ENCODE peak calls at places on chromosomes 13 and 19, in nine cellular contexts. One of them, this sample, is unnamed.

GRCh38 chr13:73665279-73665678 is 468.9 kb downstream of the KLF12 start:
- DNase-seq in activated naive CD4-positive, alpha-beta T cell: no peak
- DNase-seq in cardiac fibroblast: no peak
- DNase-seq in activated CD8-positive, alpha-beta memory T cell treated with anti-CD3 and anti-CD28 coated beads, Interleukin-2, amount 50 U/mL, for 4 hours: no peak
- DNase-seq in substantia nigra: no peak
- DNase-seq in amygdala: no peak
- DNase-seq in left ventricle myocardium inferior: no peak
- DNase-seq in brain microvascular endothelial cell: no peak
- DNase-seq in stimulated activated CD4-positive, alpha-beta T cell treated with anti-CD3 and anti-CD28 coated beads, Interleukin-2, amount 100 ng/mL, for 48 hours: no peak
- DNase-seq in this sample: no peak

GRCh38 chr19:44367024-44367423 is 10.5 kb upstream of the ZNF112 start:
- DNase-seq in activated CD8-positive, alpha-beta memory T cell treated with anti-CD3 and anti-CD28 coated beads, Interleukin-2, amount 50 U/mL, for 4 hours: no peak
- DNase-seq in amygdala: no peak
- DNase-seq in left ventricle myocardium inferior: no peak
- DNase-seq in stimulated activated CD4-positive, alpha-beta T cell treated with anti-CD3 and anti-CD28 coated beads, Interleukin-2, amount 100 ng/mL, for 48 hours: no peak
- DNase-seq in brain microvascular endothelial cell: no peak
- DNase-seq in activated naive CD4-positive, alpha-beta T cell: no peak
- DNase-seq in cardiac fibroblast: peak
- DNase-seq in substantia nigra: no peak
- DNase-seq in this sample: no peak

GRCh38 chr13:33634526-33635111 is 183.3 kb upstream of the RFC3 start:
- DNase-seq in brain microvascular endothelial cell: peak
- DNase-seq in cardiac fibroblast: peak
- DNase-seq in substantia nigra: no peak
- DNase-seq in activated CD8-positive, alpha-beta memory T cell treated with anti-CD3 and anti-CD28 coated beads, Interleukin-2, amount 50 U/mL, for 4 hours: no peak
- DNase-seq in left ventricle myocardium inferior: no peak
- DNase-seq in stimulated activated CD4-positive, alpha-beta T cell treated with anti-CD3 and anti-CD28 coated beads, Interleukin-2, amount 100 ng/mL, for 48 hours: no peak
- DNase-seq in amygdala: peak
- DNase-seq in activated naive CD4-positive, alpha-beta T cell: no peak
- DNase-seq in this sample: peak

GRCh38 chr19:10361569-10362011 is 18.8 kb downstream of the TYK2 start:
- DNase-seq in left ventricle myocardium inferior: no peak
- DNase-seq in substantia nigra: no peak
- DNase-seq in cardiac fibroblast: no peak
- DNase-seq in brain microvascular endothelial cell: no peak
- DNase-seq in activated naive CD4-positive, alpha-beta T cell: no peak
- DNase-seq in stimulated activated CD4-positive, alpha-beta T cell treated with anti-CD3 and anti-CD28 coated beads, Interleukin-2, amount 100 ng/mL, for 48 hours: no peak
- DNase-seq in amygdala: no peak
- DNase-seq in activated CD8-positive, alpha-beta memory T cell treated with anti-CD3 and anti-CD28 coated beads, Interleukin-2, amount 50 U/mL, for 4 hours: no peak
- DNase-seq in this sample: peak

GRCh38 chr19:35397064-35397463 is 26.2 kb downstream of the GPR42 start:
- DNase-seq in activated naive CD4-positive, alpha-beta T cell: no peak
- DNase-seq in brain microvascular endothelial cell: no peak
- DNase-seq in cardiac fibroblast: no peak
- DNase-seq in stimulated activated CD4-positive, alpha-beta T cell treated with anti-CD3 and anti-CD28 coated beads, Interleukin-2, amount 100 ng/mL, for 48 hours: no peak
- DNase-seq in activated CD8-positive, alpha-beta memory T cell treated with anti-CD3 and anti-CD28 coated beads, Interleukin-2, amount 50 U/mL, for 4 hours: no peak
- DNase-seq in amygdala: no peak
- DNase-seq in substantia nigra: no peak
- DNase-seq in left ventricle myocardium inferior: no peak
- DNase-seq in this sample: no peak

GRCh38 chr13:75136151-75136550 is 345.8 kb downstream of the TBC1D4 start:
- DNase-seq in activated naive CD4-positive, alpha-beta T cell: no peak
- DNase-seq in stimulated activated CD4-positive, alpha-beta T cell treated with anti-CD3 and anti-CD28 coated beads, Interleukin-2, amount 100 ng/mL, for 48 hours: no peak
- DNase-seq in amygdala: no peak
- DNase-seq in substantia nigra: no peak
- DNase-seq in brain microvascular endothelial cell: no peak
- DNase-seq in cardiac fibroblast: peak
- DNase-seq in activated CD8-positive, alpha-beta memory T cell treated with anti-CD3 and anti-CD28 coated beads, Interleukin-2, amount 50 U/mL, for 4 hours: no peak
- DNase-seq in left ventricle myocardium inferior: no peak
- DNase-seq in this sample: no peak

GRCh38 chr19:42032428-42032827 is 37.6 kb downstream of the GRIK5 start:
- DNase-seq in brain microvascular endothelial cell: no peak
- DNase-seq in activated CD8-positive, alpha-beta memory T cell treated with anti-CD3 and anti-CD28 coated beads, Interleukin-2, amount 50 U/mL, for 4 hours: no peak
- DNase-seq in cardiac fibroblast: no peak
- DNase-seq in substantia nigra: no peak
- DNase-seq in left ventricle myocardium inferior: no peak
- DNase-seq in amygdala: no peak
- DNase-seq in stimulated activated CD4-positive, alpha-beta T cell treated with anti-CD3 and anti-CD28 coated beads, Interleukin-2, amount 100 ng/mL, for 48 hours: no peak
- DNase-seq in activated naive CD4-positive, alpha-beta T cell: no peak
- DNase-seq in this sample: no peak

GRCh38 chr13:63433546-63434150 is 2018.0 kb upstream of the PCDH20 start:
- DNase-seq in cardiac fibroblast: peak
- DNase-seq in stimulated activated CD4-positive, alpha-beta T cell treated with anti-CD3 and anti-CD28 coated beads, Interleukin-2, amount 100 ng/mL, for 48 hours: no peak
- DNase-seq in amygdala: no peak
- DNase-seq in brain microvascular endothelial cell: peak
- DNase-seq in activated naive CD4-positive, alpha-beta T cell: no peak
- DNase-seq in left ventricle myocardium inferior: no peak
- DNase-seq in activated CD8-positive, alpha-beta memory T cell treated with anti-CD3 and anti-CD28 coated beads, Interleukin-2, amount 50 U/mL, for 4 hours: no peak
- DNase-seq in substantia nigra: no peak
- DNase-seq in this sample: no peak

GRCh38 chr13:112838038-112838965 is 130.7 kb upstream of the MCF2L start:
- DNase-seq in brain microvascular endothelial cell: no peak
- DNase-seq in substantia nigra: no peak
- DNase-seq in stimulated activated CD4-positive, alpha-beta T cell treated with anti-CD3 and anti-CD28 coated beads, Interleukin-2, amount 100 ng/mL, for 48 hours: no peak
- DNase-seq in left ventricle myocardium inferior: no peak
- DNase-seq in amygdala: no peak
- DNase-seq in activated naive CD4-positive, alpha-beta T cell: no peak
- DNase-seq in activated CD8-positive, alpha-beta memory T cell treated with anti-CD3 and anti-CD28 coated beads, Interleukin-2, amount 50 U/mL, for 4 hours: no peak
- DNase-seq in cardiac fibroblast: no peak
- DNase-seq in this sample: no peak

GRCh38 chr13:104571161-104571889 is 1505.1 kb upstream of the SLC10A2 start:
- DNase-seq in activated naive CD4-positive, alpha-beta T cell: no peak
- DNase-seq in amygdala: peak
- DNase-seq in substantia nigra: peak
- DNase-seq in activated CD8-positive, alpha-beta memory T cell treated with anti-CD3 and anti-CD28 coated beads, Interleukin-2, amount 50 U/mL, for 4 hours: no peak
- DNase-seq in stimulated activated CD4-positive, alpha-beta T cell treated with anti-CD3 and anti-CD28 coated beads, Interleukin-2, amount 100 ng/mL, for 48 hours: no peak
- DNase-seq in cardiac fibroblast: peak
- DNase-seq in brain microvascular endothelial cell: peak
- DNase-seq in left ventricle myocardium inferior: no peak
- DNase-seq in this sample: peak

GRCh38 chr19:13089857-13090507 is 12.7 kb downstream of the LYL1 start:
- DNase-seq in activated CD8-positive, alpha-beta memory T cell treated with anti-CD3 and anti-CD28 coated beads, Interleukin-2, amount 50 U/mL, for 4 hours: no peak
- DNase-seq in activated naive CD4-positive, alpha-beta T cell: no peak
- DNase-seq in cardiac fibroblast: no peak
- DNase-seq in left ventricle myocardium inferior: no peak
- DNase-seq in stimulated activated CD4-positive, alpha-beta T cell treated with anti-CD3 and anti-CD28 coated beads, Interleukin-2, amount 100 ng/mL, for 48 hours: no peak
- DNase-seq in substantia nigra: no peak
- DNase-seq in amygdala: no peak
- DNase-seq in brain microvascular endothelial cell: no peak
- DNase-seq in this sample: no peak

GRCh38 chr13:44174769-44175425 is 198.7 kb upstream of the SERP2 start:
- DNase-seq in brain microvascular endothelial cell: peak
- DNase-seq in stimulated activated CD4-positive, alpha-beta T cell treated with anti-CD3 and anti-CD28 coated beads, Interleukin-2, amount 100 ng/mL, for 48 hours: no peak
- DNase-seq in activated naive CD4-positive, alpha-beta T cell: no peak
- DNase-seq in cardiac fibroblast: peak
- DNase-seq in substantia nigra: no peak
- DNase-seq in activated CD8-positive, alpha-beta memory T cell treated with anti-CD3 and anti-CD28 coated beads, Interleukin-2, amount 50 U/mL, for 4 hours: no peak
- DNase-seq in left ventricle myocardium inferior: no peak
- DNase-seq in amygdala: no peak
- DNase-seq in this sample: no peak

GRCh38 chr19:55484571-55485438 is at the start of gene NAT14:
- DNase-seq in stimulated activated CD4-positive, alpha-beta T cell treated with anti-CD3 and anti-CD28 coated beads, Interleukin-2, amount 100 ng/mL, for 48 hours: peak
- DNase-seq in brain microvascular endothelial cell: no peak
- DNase-seq in substantia nigra: peak
- DNase-seq in cardiac fibroblast: peak
- DNase-seq in left ventricle myocardium inferior: peak
- DNase-seq in activated naive CD4-positive, alpha-beta T cell: peak
- DNase-seq in activated CD8-positive, alpha-beta memory T cell treated with anti-CD3 and anti-CD28 coated beads, Interleukin-2, amount 50 U/mL, for 4 hours: peak
- DNase-seq in amygdala: peak
- DNase-seq in this sample: peak

GRCh38 chr19:7705387-7706187 is 3.7 kb upstream of the FCER2 start:
- DNase-seq in cardiac fibroblast: no peak
- DNase-seq in activated naive CD4-positive, alpha-beta T cell: peak
- DNase-seq in left ventricle myocardium inferior: peak
- DNase-seq in brain microvascular endothelial cell: no peak
- DNase-seq in stimulated activated CD4-positive, alpha-beta T cell treated with anti-CD3 and anti-CD28 coated beads, Interleukin-2, amount 100 ng/mL, for 48 hours: peak
- DNase-seq in substantia nigra: no peak
- DNase-seq in amygdala: no peak
- DNase-seq in activated CD8-positive, alpha-beta memory T cell treated with anti-CD3 and anti-CD28 coated beads, Interleukin-2, amount 50 U/mL, for 4 hours: peak
- DNase-seq in this sample: no peak

GRCh38 chr13:99228737-99229691 is 28.4 kb downstream of the UBAC2 start:
- DNase-seq in left ventricle myocardium inferior: no peak
- DNase-seq in brain microvascular endothelial cell: peak
- DNase-seq in cardiac fibroblast: peak
- DNase-seq in amygdala: no peak
- DNase-seq in substantia nigra: no peak
- DNase-seq in activated CD8-positive, alpha-beta memory T cell treated with anti-CD3 and anti-CD28 coated beads, Interleukin-2, amount 50 U/mL, for 4 hours: no peak
- DNase-seq in activated naive CD4-positive, alpha-beta T cell: no peak
- DNase-seq in stimulated activated CD4-positive, alpha-beta T cell treated with anti-CD3 and anti-CD28 coated beads, Interleukin-2, amount 100 ng/mL, for 48 hours: no peak
- DNase-seq in this sample: no peak

GRCh38 chr13:111857846-111858560 is 208.9 kb upstream of the SOX1 start:
- DNase-seq in left ventricle myocardium inferior: no peak
- DNase-seq in cardiac fibroblast: no peak
- DNase-seq in amygdala: no peak
- DNase-seq in stimulated activated CD4-positive, alpha-beta T cell treated with anti-CD3 and anti-CD28 coated beads, Interleukin-2, amount 100 ng/mL, for 48 hours: no peak
- DNase-seq in activated CD8-positive, alpha-beta memory T cell treated with anti-CD3 and anti-CD28 coated beads, Interleukin-2, amount 50 U/mL, for 4 hours: no peak
- DNase-seq in brain microvascular endothelial cell: no peak
- DNase-seq in activated naive CD4-positive, alpha-beta T cell: no peak
- DNase-seq in substantia nigra: no peak
- DNase-seq in this sample: no peak

GRCh38 chr13:89115307-89115706 is 1444.1 kb downstream of the SLITRK5 start:
- DNase-seq in amygdala: no peak
- DNase-seq in activated naive CD4-positive, alpha-beta T cell: no peak
- DNase-seq in substantia nigra: no peak
- DNase-seq in cardiac fibroblast: no peak
- DNase-seq in brain microvascular endothelial cell: no peak
- DNase-seq in stimulated activated CD4-positive, alpha-beta T cell treated with anti-CD3 and anti-CD28 coated beads, Interleukin-2, amount 100 ng/mL, for 48 hours: no peak
- DNase-seq in left ventricle myocardium inferior: no peak
- DNase-seq in activated CD8-positive, alpha-beta memory T cell treated with anti-CD3 and anti-CD28 coated beads, Interleukin-2, amount 50 U/mL, for 4 hours: no peak
- DNase-seq in this sample: no peak

GRCh38 chr19:1258707-1259205 is 10.4 kb downstream of the MIDN start:
- DNase-seq in substantia nigra: no peak
- DNase-seq in cardiac fibroblast: no peak
- DNase-seq in amygdala: no peak
- DNase-seq in left ventricle myocardium inferior: no peak
- DNase-seq in activated CD8-positive, alpha-beta memory T cell treated with anti-CD3 and anti-CD28 coated beads, Interleukin-2, amount 50 U/mL, for 4 hours: no peak
- DNase-seq in activated naive CD4-positive, alpha-beta T cell: no peak
- DNase-seq in brain microvascular endothelial cell: no peak
- DNase-seq in stimulated activated CD4-positive, alpha-beta T cell treated with anti-CD3 and anti-CD28 coated beads, Interleukin-2, amount 100 ng/mL, for 48 hours: no peak
- DNase-seq in this sample: no peak

GRCh38 chr19:7326105-7326877 is 22.4 kb upstream of the ARHGEF18 start:
- DNase-seq in activated naive CD4-positive, alpha-beta T cell: no peak
- DNase-seq in stimulated activated CD4-positive, alpha-beta T cell treated with anti-CD3 and anti-CD28 coated beads, Interleukin-2, amount 100 ng/mL, for 48 hours: peak
- DNase-seq in amygdala: no peak
- DNase-seq in cardiac fibroblast: peak
- DNase-seq in left ventricle myocardium inferior: no peak
- DNase-seq in brain microvascular endothelial cell: peak
- DNase-seq in activated CD8-positive, alpha-beta memory T cell treated with anti-CD3 and anti-CD28 coated beads, Interleukin-2, amount 50 U/mL, for 4 hours: peak
- DNase-seq in substantia nigra: no peak
- DNase-seq in this sample: no peak

GRCh38 chr19:55667958-55668357 is 7.1 kb upstream of the EPN1 start:
- DNase-seq in left ventricle myocardium inferior: no peak
- DNase-seq in substantia nigra: no peak
- DNase-seq in cardiac fibroblast: no peak
- DNase-seq in brain microvascular endothelial cell: no peak
- DNase-seq in activated naive CD4-positive, alpha-beta T cell: no peak
- DNase-seq in activated CD8-positive, alpha-beta memory T cell treated with anti-CD3 and anti-CD28 coated beads, Interleukin-2, amount 50 U/mL, for 4 hours: no peak
- DNase-seq in amygdala: no peak
- DNase-seq in stimulated activated CD4-positive, alpha-beta T cell treated with anti-CD3 and anti-CD28 coated beads, Interleukin-2, amount 100 ng/mL, for 48 hours: no peak
- DNase-seq in this sample: no peak

GRCh38 chr13:100584901-100585300 is 3.7 kb downstream of the GGACT start:
- DNase-seq in stimulated activated CD4-positive, alpha-beta T cell treated with anti-CD3 and anti-CD28 coated beads, Interleukin-2, amount 100 ng/mL, for 48 hours: no peak
- DNase-seq in brain microvascular endothelial cell: no peak
- DNase-seq in cardiac fibroblast: no peak
- DNase-seq in substantia nigra: no peak
- DNase-seq in activated CD8-positive, alpha-beta memory T cell treated with anti-CD3 and anti-CD28 coated beads, Interleukin-2, amount 50 U/mL, for 4 hours: no peak
- DNase-seq in activated naive CD4-positive, alpha-beta T cell: no peak
- DNase-seq in amygdala: no peak
- DNase-seq in left ventricle myocardium inferior: no peak
- DNase-seq in this sample: no peak

GRCh38 chr13:67095621-67096020 is 134.5 kb downstream of the PCDH9 start:
- DNase-seq in brain microvascular endothelial cell: no peak
- DNase-seq in left ventricle myocardium inferior: no peak
- DNase-seq in substantia nigra: no peak
- DNase-seq in cardiac fibroblast: peak
- DNase-seq in amygdala: no peak
- DNase-seq in activated naive CD4-positive, alpha-beta T cell: no peak
- DNase-seq in stimulated activated CD4-positive, alpha-beta T cell treated with anti-CD3 and anti-CD28 coated beads, Interleukin-2, amount 100 ng/mL, for 48 hours: no peak
- DNase-seq in activated CD8-positive, alpha-beta memory T cell treated with anti-CD3 and anti-CD28 coated beads, Interleukin-2, amount 50 U/mL, for 4 hours: no peak
- DNase-seq in this sample: no peak

GRCh38 chr13:28321751-28322150 is 173.2 kb downstream of the FLT1 start:
- DNase-seq in stimulated activated CD4-positive, alpha-beta T cell treated with anti-CD3 and anti-CD28 coated beads, Interleukin-2, amount 100 ng/mL, for 48 hours: no peak
- DNase-seq in cardiac fibroblast: no peak
- DNase-seq in brain microvascular endothelial cell: no peak
- DNase-seq in left ventricle myocardium inferior: no peak
- DNase-seq in activated naive CD4-positive, alpha-beta T cell: no peak
- DNase-seq in amygdala: no peak
- DNase-seq in substantia nigra: no peak
- DNase-seq in activated CD8-positive, alpha-beta memory T cell treated with anti-CD3 and anti-CD28 coated beads, Interleukin-2, amount 50 U/mL, for 4 hours: no peak
- DNase-seq in this sample: no peak

GRCh38 chr13:33561627-33562026 is 256.3 kb upstream of the RFC3 start:
- DNase-seq in activated CD8-positive, alpha-beta memory T cell treated with anti-CD3 and anti-CD28 coated beads, Interleukin-2, amount 50 U/mL, for 4 hours: no peak
- DNase-seq in amygdala: no peak
- DNase-seq in activated naive CD4-positive, alpha-beta T cell: no peak
- DNase-seq in substantia nigra: no peak
- DNase-seq in left ventricle myocardium inferior: no peak
- DNase-seq in cardiac fibroblast: no peak
- DNase-seq in stimulated activated CD4-positive, alpha-beta T cell treated with anti-CD3 and anti-CD28 coated beads, Interleukin-2, amount 100 ng/mL, for 48 hours: no peak
- DNase-seq in brain microvascular endothelial cell: no peak
- DNase-seq in this sample: no peak

GRCh38 chr13:83980322-83980721 is 98.0 kb upstream of the SLITRK1 start:
- DNase-seq in brain microvascular endothelial cell: no peak
- DNase-seq in stimulated activated CD4-positive, alpha-beta T cell treated with anti-CD3 and anti-CD28 coated beads, Interleukin-2, amount 100 ng/mL, for 48 hours: no peak
- DNase-seq in left ventricle myocardium inferior: no peak
- DNase-seq in activated naive CD4-positive, alpha-beta T cell: no peak
- DNase-seq in substantia nigra: no peak
- DNase-seq in activated CD8-positive, alpha-beta memory T cell treated with anti-CD3 and anti-CD28 coated beads, Interleukin-2, amount 50 U/mL, for 4 hours: no peak
- DNase-seq in amygdala: no peak
- DNase-seq in cardiac fibroblast: no peak
- DNase-seq in this sample: no peak

GRCh38 chr19:54620464-54620863 is 9.8 kb upstream of the LILRB1 start:
- DNase-seq in activated naive CD4-positive, alpha-beta T cell: no peak
- DNase-seq in substantia nigra: no peak
- DNase-seq in left ventricle myocardium inferior: no peak
- DNase-seq in brain microvascular endothelial cell: no peak
- DNase-seq in activated CD8-positive, alpha-beta memory T cell treated with anti-CD3 and anti-CD28 coated beads, Interleukin-2, amount 50 U/mL, for 4 hours: no peak
- DNase-seq in cardiac fibroblast: no peak
- DNase-seq in stimulated activated CD4-positive, alpha-beta T cell treated with anti-CD3 and anti-CD28 coated beads, Interleukin-2, amount 100 ng/mL, for 48 hours: no peak
- DNase-seq in amygdala: no peak
- DNase-seq in this sample: no peak

GRCh38 chr13:33116321-33117010 is 100.2 kb downstream of the KL start:
- DNase-seq in activated CD8-positive, alpha-beta memory T cell treated with anti-CD3 and anti-CD28 coated beads, Interleukin-2, amount 50 U/mL, for 4 hours: no peak
- DNase-seq in cardiac fibroblast: no peak
- DNase-seq in stimulated activated CD4-positive, alpha-beta T cell treated with anti-CD3 and anti-CD28 coated beads, Interleukin-2, amount 100 ng/mL, for 48 hours: no peak
- DNase-seq in amygdala: no peak
- DNase-seq in substantia nigra: no peak
- DNase-seq in left ventricle myocardium inferior: no peak
- DNase-seq in brain microvascular endothelial cell: no peak
- DNase-seq in activated naive CD4-positive, alpha-beta T cell: no peak
- DNase-seq in this sample: no peak

GRCh38 chr13:111249637-111250360 is 70.6 kb upstream of the TEX29 start:
- DNase-seq in brain microvascular endothelial cell: peak
- DNase-seq in amygdala: no peak
- DNase-seq in activated CD8-positive, alpha-beta memory T cell treated with anti-CD3 and anti-CD28 coated beads, Interleukin-2, amount 50 U/mL, for 4 hours: no peak
- DNase-seq in activated naive CD4-positive, alpha-beta T cell: no peak
- DNase-seq in left ventricle myocardium inferior: no peak
- DNase-seq in cardiac fibroblast: no peak
- DNase-seq in stimulated activated CD4-positive, alpha-beta T cell treated with anti-CD3 and anti-CD28 coated beads, Interleukin-2, amount 100 ng/mL, for 48 hours: no peak
- DNase-seq in substantia nigra: no peak
- DNase-seq in this sample: no peak

GRCh38 chr19:38556521-38557174 is 61.1 kb downstream of the MAP4K1 start:
- DNase-seq in activated CD8-positive, alpha-beta memory T cell treated with anti-CD3 and anti-CD28 coated beads, Interleukin-2, amount 50 U/mL, for 4 hours: no peak
- DNase-seq in brain microvascular endothelial cell: no peak
- DNase-seq in amygdala: no peak
- DNase-seq in left ventricle myocardium inferior: no peak
- DNase-seq in stimulated activated CD4-positive, alpha-beta T cell treated with anti-CD3 and anti-CD28 coated beads, Interleukin-2, amount 100 ng/mL, for 48 hours: no peak
- DNase-seq in cardiac fibroblast: no peak
- DNase-seq in activated naive CD4-positive, alpha-beta T cell: no peak
- DNase-seq in substantia nigra: no peak
- DNase-seq in this sample: no peak

GRCh38 chr13:109833071-109833470 is 46.7 kb upstream of the IRS2 start:
- DNase-seq in brain microvascular endothelial cell: no peak
- DNase-seq in left ventricle myocardium inferior: no peak
- DNase-seq in activated CD8-positive, alpha-beta memory T cell treated with anti-CD3 and anti-CD28 coated beads, Interleukin-2, amount 50 U/mL, for 4 hours: no peak
- DNase-seq in activated naive CD4-positive, alpha-beta T cell: no peak
- DNase-seq in substantia nigra: no peak
- DNase-seq in stimulated activated CD4-positive, alpha-beta T cell treated with anti-CD3 and anti-CD28 coated beads, Interleukin-2, amount 100 ng/mL, for 48 hours: no peak
- DNase-seq in amygdala: no peak
- DNase-seq in cardiac fibroblast: no peak
- DNase-seq in this sample: no peak

GRCh38 chr13:97386832-97387486 is 47.0 kb upstream of the RAP2A start:
- DNase-seq in activated CD8-positive, alpha-beta memory T cell treated with anti-CD3 and anti-CD28 coated beads, Interleukin-2, amount 50 U/mL, for 4 hours: no peak
- DNase-seq in cardiac fibroblast: no peak
- DNase-seq in left ventricle myocardium inferior: no peak
- DNase-seq in activated naive CD4-positive, alpha-beta T cell: no peak
- DNase-seq in brain microvascular endothelial cell: no peak
- DNase-seq in stimulated activated CD4-positive, alpha-beta T cell treated with anti-CD3 and anti-CD28 coated beads, Interleukin-2, amount 100 ng/mL, for 48 hours: no peak
- DNase-seq in substantia nigra: no peak
- DNase-seq in amygdala: peak
- DNase-seq in this sample: no peak

This sample was measured in caudate nucleus.